ENCODE peak calls at places on chromosomes 6 and 20, in seven cellular contexts. One of them, this sample, is unnamed.

GRCh38 chr6:48109902-48110301 is 1.1 kb downstream of the PTCHD4 start:
- DNase-seq in upper lobe of right lung: no peak
- DNase-seq in AG04450: no peak
- DNase-seq in GM12865: no peak
- DNase-seq in fibroblast of lung: peak
- DNase-seq in brain microvascular endothelial cell: no peak
- DNase-seq in dorsolateral prefrontal cortex: no peak
- DNase-seq in this sample: no peak

GRCh38 chr6:49541936-49542335 is 8.5 kb upstream of the C6orf141 start:
- DNase-seq in upper lobe of right lung: no peak
- DNase-seq in AG04450: no peak
- DNase-seq in GM12865: no peak
- DNase-seq in fibroblast of lung: no peak
- DNase-seq in brain microvascular endothelial cell: no peak
- DNase-seq in dorsolateral prefrontal cortex: no peak
- DNase-seq in this sample: no peak

GRCh38 chr20:64037498-64038213 is 1.7 kb downstream of the C20orf204 start:
- DNase-seq in upper lobe of right lung: no peak
- DNase-seq in AG04450: no peak
- DNase-seq in GM12865: peak
- DNase-seq in fibroblast of lung: no peak
- DNase-seq in brain microvascular endothelial cell: no peak
- DNase-seq in dorsolateral prefrontal cortex: no peak
- DNase-seq in this sample: no peak

GRCh38 chr20:23143098-23143497 is 57.0 kb upstream of the CD93 start:
- DNase-seq in upper lobe of right lung: no peak
- DNase-seq in AG04450: no peak
- DNase-seq in GM12865: peak
- DNase-seq in fibroblast of lung: peak
- DNase-seq in brain microvascular endothelial cell: peak
- DNase-seq in dorsolateral prefrontal cortex: no peak
- DNase-seq in this sample: peak

GRCh38 chr20:4151991-4152695 is 136.8 kb upstream of the RNF24 start:
- DNase-seq in upper lobe of right lung: peak
- DNase-seq in AG04450: no peak
- DNase-seq in GM12865: no peak
- DNase-seq in fibroblast of lung: no peak
- DNase-seq in brain microvascular endothelial cell: peak
- DNase-seq in dorsolateral prefrontal cortex: no peak
- DNase-seq in this sample: peak

GRCh38 chr6:37145443-37145842 is 24.5 kb upstream of the PIM1 start:
- DNase-seq in upper lobe of right lung: no peak
- DNase-seq in AG04450: no peak
- DNase-seq in GM12865: no peak
- DNase-seq in fibroblast of lung: no peak
- DNase-seq in brain microvascular endothelial cell: peak
- DNase-seq in dorsolateral prefrontal cortex: no peak
- DNase-seq in this sample: no peak

GRCh38 chr6:160356074-160356754 is 8.0 kb downstream of the SLC22A3 start:
- DNase-seq in upper lobe of right lung: peak
- DNase-seq in AG04450: no peak
- DNase-seq in GM12865: no peak
- DNase-seq in fibroblast of lung: no peak
- DNase-seq in brain microvascular endothelial cell: no peak
- DNase-seq in dorsolateral prefrontal cortex: no peak
- DNase-seq in this sample: no peak

GRCh38 chr20:48489656-48490055 is 338.1 kb downstream of the PREX1 start:
- DNase-seq in upper lobe of right lung: no peak
- DNase-seq in AG04450: no peak
- DNase-seq in GM12865: no peak
- DNase-seq in fibroblast of lung: no peak
- DNase-seq in brain microvascular endothelial cell: no peak
- DNase-seq in dorsolateral prefrontal cortex: peak
- DNase-seq in this sample: no peak

GRCh38 chr20:16106191-16106849 is 466.9 kb downstream of the KIF16B start:
- DNase-seq in upper lobe of right lung: no peak
- DNase-seq in AG04450: no peak
- DNase-seq in GM12865: no peak
- DNase-seq in fibroblast of lung: no peak
- DNase-seq in brain microvascular endothelial cell: no peak
- DNase-seq in dorsolateral prefrontal cortex: no peak
- DNase-seq in this sample: no peak

GRCh38 chr6:151658091-151658490 is 149.4 kb upstream of the ESR1 start:
- DNase-seq in upper lobe of right lung: no peak
- DNase-seq in AG04450: no peak
- DNase-seq in GM12865: no peak
- DNase-seq in fibroblast of lung: no peak
- DNase-seq in brain microvascular endothelial cell: no peak
- DNase-seq in dorsolateral prefrontal cortex: no peak
- DNase-seq in this sample: no peak

GRCh38 chr6:82704048-82704447 is 340.4 kb downstream of the TPBG start:
- DNase-seq in upper lobe of right lung: no peak
- DNase-seq in AG04450: no peak
- DNase-seq in GM12865: no peak
- DNase-seq in fibroblast of lung: no peak
- DNase-seq in brain microvascular endothelial cell: no peak
- DNase-seq in dorsolateral prefrontal cortex: no peak
- DNase-seq in this sample: no peak

GRCh38 chr6:142878407-142878806 is 66.6 kb downstream of the HIVEP2 start:
- DNase-seq in upper lobe of right lung: no peak
- DNase-seq in AG04450: no peak
- DNase-seq in GM12865: peak
- DNase-seq in fibroblast of lung: no peak
- DNase-seq in brain microvascular endothelial cell: no peak
- DNase-seq in dorsolateral prefrontal cortex: peak
- DNase-seq in this sample: no peak

GRCh38 chr6:21588812-21589811 is 4.4 kb upstream of the SOX4 start:
- DNase-seq in upper lobe of right lung: peak
- DNase-seq in AG04450: peak
- DNase-seq in GM12865: peak
- DNase-seq in fibroblast of lung: peak
- DNase-seq in brain microvascular endothelial cell: peak
- DNase-seq in dorsolateral prefrontal cortex: peak
- DNase-seq in this sample: peak

GRCh38 chr6:21586760-21587181 is 6.8 kb upstream of the SOX4 start:
- DNase-seq in upper lobe of right lung: no peak
- DNase-seq in AG04450: no peak
- DNase-seq in GM12865: no peak
- DNase-seq in fibroblast of lung: no peak
- DNase-seq in brain microvascular endothelial cell: no peak
- DNase-seq in dorsolateral prefrontal cortex: no peak
- DNase-seq in this sample: no peak

GRCh38 chr6:21587925-21588811 is 5.4 kb upstream of the SOX4 start:
- DNase-seq in upper lobe of right lung: peak
- DNase-seq in AG04450: no peak
- DNase-seq in GM12865: peak
- DNase-seq in fibroblast of lung: peak
- DNase-seq in brain microvascular endothelial cell: peak
- DNase-seq in dorsolateral prefrontal cortex: peak
- DNase-seq in this sample: peak

GRCh38 chr6:21586300-21586699 is 7.3 kb upstream of the SOX4 start:
- DNase-seq in upper lobe of right lung: no peak
- DNase-seq in AG04450: no peak
- DNase-seq in GM12865: no peak
- DNase-seq in fibroblast of lung: no peak
- DNase-seq in brain microvascular endothelial cell: no peak
- DNase-seq in dorsolateral prefrontal cortex: no peak
- DNase-seq in this sample: no peak

GRCh38 chr6:21587182-21587924 is 6.2 kb upstream of the SOX4 start:
- DNase-seq in upper lobe of right lung: peak
- DNase-seq in AG04450: no peak
- DNase-seq in GM12865: peak
- DNase-seq in fibroblast of lung: peak
- DNase-seq in brain microvascular endothelial cell: peak
- DNase-seq in dorsolateral prefrontal cortex: peak
- DNase-seq in this sample: peak
- TF ChIP-seq CTCF in upper lobe of right lung: peak
- TF ChIP-seq CTCF in AG04450: peak
- TF ChIP-seq CTCF in GM12865: no peak
- TF ChIP-seq CTCF in fibroblast of lung: peak
- TF ChIP-seq CTCF in brain microvascular endothelial cell: peak
- TF ChIP-seq CTCF in dorsolateral prefrontal cortex: no peak
- TF ChIP-seq CTCF in this sample: peak

DNA sequence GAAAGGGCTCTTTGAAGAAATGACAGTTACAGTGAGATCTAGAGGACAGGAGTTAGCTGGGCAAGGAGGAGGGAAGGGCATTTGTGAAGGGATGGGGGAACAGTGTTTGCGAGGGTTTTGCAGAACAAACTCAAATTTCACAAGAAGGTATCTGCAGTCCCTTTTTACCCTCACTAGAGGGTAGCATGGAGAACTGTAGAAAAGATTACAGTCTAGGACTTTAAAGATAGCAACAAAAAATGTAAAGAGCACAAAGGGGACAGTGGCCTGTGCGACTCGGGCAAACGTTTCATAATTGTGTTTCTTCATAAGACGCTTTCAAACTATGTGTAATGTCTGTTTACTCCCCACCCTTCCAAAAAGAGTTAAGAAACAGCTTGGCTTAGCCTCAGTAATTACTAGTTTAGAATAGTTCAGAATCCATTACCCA is 21.2 kb upstream of the ASXL1 start:
- DNase-seq in upper lobe of right lung: no peak
- DNase-seq in AG04450: no peak
- DNase-seq in GM12865: peak
- DNase-seq in fibroblast of lung: peak
- DNase-seq in brain microvascular endothelial cell: no peak
- DNase-seq in dorsolateral prefrontal cortex: no peak
- DNase-seq in this sample: no peak
- TF ChIP-seq CTCF in upper lobe of right lung: peak
- TF ChIP-seq CTCF in AG04450: peak
- TF ChIP-seq CTCF in GM12865: peak
- TF ChIP-seq CTCF in fibroblast of lung: peak
- TF ChIP-seq CTCF in brain microvascular endothelial cell: peak
- TF ChIP-seq CTCF in dorsolateral prefrontal cortex: peak
- TF ChIP-seq CTCF in this sample: peak

GRCh38 chr20:50842821-50843220 is 48.0 kb downstream of the BCAS4 start:
- DNase-seq in upper lobe of right lung: no peak
- DNase-seq in AG04450: no peak
- DNase-seq in GM12865: no peak
- DNase-seq in fibroblast of lung: no peak
- DNase-seq in brain microvascular endothelial cell: no peak
- DNase-seq in dorsolateral prefrontal cortex: no peak
- DNase-seq in this sample: no peak
- TF ChIP-seq CTCF in upper lobe of right lung: no peak
- TF ChIP-seq CTCF in AG04450: no peak
- TF ChIP-seq CTCF in GM12865: no peak
- TF ChIP-seq CTCF in fibroblast of lung: no peak
- TF ChIP-seq CTCF in brain microvascular endothelial cell: no peak
- TF ChIP-seq CTCF in dorsolateral prefrontal cortex: no peak
- TF ChIP-seq CTCF in this sample: no peak

GRCh38 chr6:20933057-20933792 is 399.0 kb downstream of the CDKAL1 start:
- DNase-seq in upper lobe of right lung: no peak
- DNase-seq in AG04450: no peak
- DNase-seq in GM12865: no peak
- DNase-seq in fibroblast of lung: no peak
- DNase-seq in brain microvascular endothelial cell: no peak
- DNase-seq in dorsolateral prefrontal cortex: no peak
- DNase-seq in this sample: no peak

GRCh38 chr6:20939161-20939775 is 405.0 kb downstream of the CDKAL1 start:
- DNase-seq in upper lobe of right lung: no peak
- DNase-seq in AG04450: no peak
- DNase-seq in GM12865: no peak
- DNase-seq in fibroblast of lung: no peak
- DNase-seq in brain microvascular endothelial cell: no peak
- DNase-seq in dorsolateral prefrontal cortex: no peak
- DNase-seq in this sample: no peak

GRCh38 chr6:20932284-20932683 is 398.0 kb downstream of the CDKAL1 start:
- DNase-seq in upper lobe of right lung: no peak
- DNase-seq in AG04450: no peak
- DNase-seq in GM12865: no peak
- DNase-seq in fibroblast of lung: no peak
- DNase-seq in brain microvascular endothelial cell: no peak
- DNase-seq in dorsolateral prefrontal cortex: no peak
- DNase-seq in this sample: no peak

GRCh38 chr6:20931772-20932171 is 397.5 kb downstream of the CDKAL1 start:
- DNase-seq in upper lobe of right lung: no peak
- DNase-seq in AG04450: no peak
- DNase-seq in GM12865: no peak
- DNase-seq in fibroblast of lung: no peak
- DNase-seq in brain microvascular endothelial cell: no peak
- DNase-seq in dorsolateral prefrontal cortex: no peak
- DNase-seq in this sample: no peak

GRCh38 chr6:20936949-20937348 is 402.7 kb downstream of the CDKAL1 start:
- DNase-seq in upper lobe of right lung: no peak
- DNase-seq in AG04450: no peak
- DNase-seq in GM12865: no peak
- DNase-seq in fibroblast of lung: no peak
- DNase-seq in brain microvascular endothelial cell: no peak
- DNase-seq in dorsolateral prefrontal cortex: no peak
- DNase-seq in this sample: no peak
- TF ChIP-seq CTCF in upper lobe of right lung: no peak
- TF ChIP-seq CTCF in AG04450: no peak
- TF ChIP-seq CTCF in GM12865: no peak
- TF ChIP-seq CTCF in fibroblast of lung: no peak
- TF ChIP-seq CTCF in brain microvascular endothelial cell: no peak
- TF ChIP-seq CTCF in dorsolateral prefrontal cortex: no peak
- TF ChIP-seq CTCF in this sample: no peak

GRCh38 chr6:165848099-165848461 is 185.0 kb upstream of the PDE10A start:
- DNase-seq in upper lobe of right lung: no peak
- DNase-seq in AG04450: no peak
- DNase-seq in GM12865: no peak
- DNase-seq in fibroblast of lung: no peak
- DNase-seq in brain microvascular endothelial cell: no peak
- DNase-seq in dorsolateral prefrontal cortex: no peak
- DNase-seq in this sample: no peak
- TF ChIP-seq CTCF in upper lobe of right lung: no peak
- TF ChIP-seq CTCF in AG04450: no peak
- TF ChIP-seq CTCF in GM12865: peak
- TF ChIP-seq CTCF in fibroblast of lung: peak
- TF ChIP-seq CTCF in brain microvascular endothelial cell: peak
- TF ChIP-seq CTCF in dorsolateral prefrontal cortex: no peak
- TF ChIP-seq CTCF in this sample: no peak

GRCh38 chr6:5580736-5581568 is 319.6 kb downstream of the FARS2 start:
- DNase-seq in upper lobe of right lung: no peak
- DNase-seq in AG04450: no peak
- DNase-seq in GM12865: peak
- DNase-seq in fibroblast of lung: no peak
- DNase-seq in brain microvascular endothelial cell: no peak
- DNase-seq in dorsolateral prefrontal cortex: no peak
- DNase-seq in this sample: no peak

GRCh38 chr6:5583528-5583927 is 322.2 kb downstream of the FARS2 start:
- DNase-seq in upper lobe of right lung: no peak
- DNase-seq in AG04450: no peak
- DNase-seq in GM12865: no peak
- DNase-seq in fibroblast of lung: no peak
- DNase-seq in brain microvascular endothelial cell: no peak
- DNase-seq in dorsolateral prefrontal cortex: no peak
- DNase-seq in this sample: no peak

GRCh38 chr6:5584072-5584471 is 322.8 kb downstream of the FARS2 start:
- DNase-seq in upper lobe of right lung: no peak
- DNase-seq in AG04450: peak
- DNase-seq in GM12865: no peak
- DNase-seq in fibroblast of lung: peak
- DNase-seq in brain microvascular endothelial cell: peak
- DNase-seq in dorsolateral prefrontal cortex: no peak
- DNase-seq in this sample: no peak

GRCh38 chr6:5587648-5588047 is 326.3 kb downstream of the FARS2 start:
- DNase-seq in upper lobe of right lung: no peak
- DNase-seq in AG04450: no peak
- DNase-seq in GM12865: no peak
- DNase-seq in fibroblast of lung: no peak
- DNase-seq in brain microvascular endothelial cell: no peak
- DNase-seq in dorsolateral prefrontal cortex: no peak
- DNase-seq in this sample: no peak

GRCh38 chr6:5582758-5583157 is 321.4 kb downstream of the FARS2 start:
- DNase-seq in upper lobe of right lung: no peak
- DNase-seq in AG04450: no peak
- DNase-seq in GM12865: no peak
- DNase-seq in fibroblast of lung: peak
- DNase-seq in brain microvascular endothelial cell: no peak
- DNase-seq in dorsolateral prefrontal cortex: no peak
- DNase-seq in this sample: no peak
- TF ChIP-seq CTCF in upper lobe of right lung: no peak
- TF ChIP-seq CTCF in AG04450: peak
- TF ChIP-seq CTCF in GM12865: no peak
- TF ChIP-seq CTCF in fibroblast of lung: no peak
- TF ChIP-seq CTCF in brain microvascular endothelial cell: peak
- TF ChIP-seq CTCF in dorsolateral prefrontal cortex: no peak
- TF ChIP-seq CTCF in this sample: no peak

This sample was measured in CD14-positive monocyte.